ENCODE peak calls at places on chromosomes 3 and 15, in ten cellular contexts. R is fibroblast of gingiva; I is fibroblast of lung; G is COR-L47; O is activated CD4-positive, alpha-beta T cell treated with anti-CD3 and anti-CD28 coated beads for 24 hours; H is LoVo; W is EL; M is NCI-H345; P is Daoy; K is hypothalamus. Z is an unnamed sample.

GRCh38 chr3:124952456-124952855 is 17.9 kb upstream of the MUC13 start:
- DNase-seq in I (no peak), O (no peak), K (no peak), M (no peak), G (no peak), W (no peak), H (peak; percentile 32), R (no peak), P (no peak), Z (no peak)

GRCh38 chr3:152269423-152270144 is 855 bp downstream of the MBNL1 start:
- DNase-seq in M (peak; percentile 28), R (peak; percentile 97), O (no peak), G (peak; percentile 43), K (peak; percentile 80), H (peak; percentile 78), W (peak; percentile 87), P (peak; percentile 80), I (peak; percentile 94), Z (peak; percentile 78)

GRCh38 chr15:65981837-65982696 is 112.8 kb downstream of the RAB11A start:
- DNase-seq in K (peak; percentile 81), O (peak; percentile 43), I (no peak), G (peak; percentile 93), W (no peak), R (no peak), P (peak; percentile 46), H (peak; percentile 77), M (peak; percentile 74), Z (peak; percentile 69)

GRCh38 chr3:14839236-14839635 is 20.5 kb downstream of the FGD5 start:
- DNase-seq in G (no peak), H (no peak), M (no peak), O (no peak), I (no peak), W (no peak), P (peak; percentile 32), K (no peak), R (no peak), Z (no peak)

GRCh38 chr15:67820147-67820991 is 4.9 kb upstream of the SKOR1 start:
- DNase-seq in I (no peak), O (no peak), W (no peak), M (no peak), P (no peak), K (no peak), R (no peak), G (no peak), H (no peak), Z (no peak)

GRCh38 chr3:37072892-37073291 is 79.6 kb downstream of the MLH1 start:
- DNase-seq in G (peak; percentile 5), I (peak; percentile 89), M (no peak), W (peak; percentile 87), O (no peak), R (peak; percentile 79), K (no peak), P (peak; percentile 75), H (no peak), Z (peak; percentile 13)

GRCh38 chr3:113719294-113719693 is 22.9 kb upstream of the USF3 start:
- DNase-seq in I (no peak), G (no peak), H (no peak), O (no peak), R (no peak), K (no peak), M (no peak), P (no peak), W (no peak), Z (no peak)

GRCh38 chr15:42461261-42461660 is 29.7 kb downstream of the ZNF106 start:
- DNase-seq in O (no peak), M (no peak), P (no peak), I (no peak), R (peak; percentile 9), W (no peak), G (no peak), K (no peak), H (no peak), Z (no peak)

GRCh38 chr3:49158108-49158709 is 7.9 kb downstream of the CCDC71 start:
- DNase-seq in O (peak; percentile 38), H (peak; percentile 52), M (no peak), R (no peak), I (no peak), P (peak; percentile 21), K (peak; percentile 6), W (no peak), G (no peak), Z (peak; percentile 49)

GRCh38 chr15:79185199-79185598 is 94.6 kb upstream of the RASGRF1 start:
- DNase-seq in I (no peak), R (no peak), H (no peak), O (peak; percentile 28), W (no peak), P (no peak), M (no peak), G (no peak), K (no peak), Z (no peak)

GRCh38 chr3:136938334-136938733 is 19.4 kb upstream of the IL20RB start:
- DNase-seq in I (peak; percentile 60), H (no peak), R (peak; percentile 61), K (no peak), G (no peak), O (no peak), M (no peak), P (no peak), W (peak; percentile 75), Z (no peak)

GRCh38 chr3:138433892-138434275 is 532 bp upstream of the ESYT3 start:
- DNase-seq in M (no peak), K (no peak), I (no peak), R (no peak), P (no peak), H (no peak), G (no peak), O (no peak), W (no peak), Z (no peak)

GRCh38 chr3:143185401-143185800 is 65.8 kb downstream of the CHST2 start:
- DNase-seq in G (no peak), R (no peak), H (no peak), P (no peak), W (no peak), I (no peak), O (no peak), M (no peak), K (no peak), Z (no peak)

GRCh38 chr3:156948402-156949210 is 122.5 kb downstream of the LEKR1 start:
- DNase-seq in R (no peak), K (no peak), H (no peak), G (no peak), M (no peak), I (no peak), O (no peak), P (no peak), W (no peak), Z (no peak)

GRCh38 chr3:31361391-31362273 is 171.1 kb upstream of the STT3B start:
- DNase-seq in K (no peak), O (no peak), G (no peak), H (peak; percentile 51), I (peak; percentile 96), P (peak; percentile 9), R (peak; percentile 23), M (no peak), W (peak; percentile 93), Z (no peak)

GRCh38 chr3:134601539-134602439 is 49.0 kb downstream of the KY start:
- DNase-seq in K (peak; percentile 72), H (no peak), R (no peak), I (peak; percentile 53), M (no peak), O (no peak), G (peak; percentile 40), P (peak; percentile 74), W (peak; percentile 48), Z (peak; percentile 90)

GRCh38 chr15:29822685-29823459 is 604 bp upstream of the TJP1 start:
- DNase-seq in I (peak; percentile 85), R (peak; percentile 68), P (peak; percentile 60), K (no peak), O (no peak), G (no peak), H (peak; percentile 70), W (peak; percentile 88), M (no peak), Z (peak; percentile 76)

GRCh38 chr15:56906766-56907165 is 11.7 kb upstream of the TCF12 start:
- DNase-seq in O (no peak), K (no peak), M (no peak), I (no peak), P (no peak), G (no peak), R (no peak), W (no peak), H (no peak), Z (no peak)

GRCh38 chr3:175255698-175256097 is 396.6 kb downstream of the NAALADL2 start:
- DNase-seq in O (no peak), G (no peak), H (no peak), M (no peak), P (peak; percentile 41), W (peak; percentile 38), R (peak; percentile 60), K (no peak), I (peak; percentile 73), Z (no peak)

GRCh38 chr3:171255236-171255806 is 204.9 kb downstream of the TNIK start:
- DNase-seq in M (no peak), H (no peak), P (no peak), G (no peak), R (no peak), W (no peak), O (no peak), I (no peak), K (no peak), Z (no peak)

GRCh38 chr15:101522091-101522490 is 32.6 kb upstream of the PCSK6 start:
- DNase-seq in K (no peak), I (no peak), H (no peak), R (no peak), W (no peak), P (no peak), G (no peak), M (no peak), O (no peak), Z (no peak)

GRCh38 chr15:74402337-74402839 is 31.4 kb downstream of the SEMA7A start:
- DNase-seq in H (no peak), P (no peak), M (no peak), W (no peak), G (no peak), I (no peak), K (no peak), R (no peak), O (no peak), Z (no peak)

GRCh38 chr3:54257114-54257513 is 134.8 kb downstream of the CACNA2D3 start:
- DNase-seq in R (no peak), K (no peak), H (no peak), G (no peak), M (peak; percentile 54), W (no peak), P (no peak), O (no peak), I (no peak), Z (no peak)

GRCh38 chr3:186261638-186262037 is 100.4 kb downstream of the DGKG start:
- DNase-seq in O (no peak), K (no peak), P (no peak), W (no peak), I (no peak), R (no peak), G (no peak), H (no peak), M (no peak), Z (no peak)

GRCh38 chr3:127629462-127630403 is 748 bp downstream of the PODXL2 start:
- DNase-seq in W (no peak), K (peak; percentile 29), M (peak; percentile 22), R (no peak), H (no peak), O (peak; percentile 11), I (no peak), G (peak; percentile 52), P (peak; percentile 31), Z (no peak)

Z was measured in hepatocyte.